ENCODE peak calls at places on chromosomes 7 and 10, in seven cellular contexts. Q is adrenal gland, D is GM23338, A is HCT116, H is left ventricle myocardium inferior, L is thoracic aorta, V is tibial nerve. S is an unnamed sample.

GRCh38 chr10:43287056-43288007 is 20.5 kb upstream of the RASGEF1A start:
- DNase-seq in A (peak; percentile 66), V (no peak), D (peak; percentile 30), L (no peak), Q (no peak), H (no peak), S (peak; percentile 51)

GRCh38 chr7:47664650-47665049 is 82.7 kb upstream of the TNS3 start:
- DNase-seq in A (no peak), L (no peak), D (no peak), V (no peak), H (no peak), Q (no peak), S (no peak)

GRCh38 chr10:130740788-130741785 is 570.4 kb downstream of the TCERG1L start:
- DNase-seq in L (no peak), D (no peak), A (no peak), H (no peak), Q (peak; percentile 35), V (no peak), S (no peak)

GRCh38 chr7:102451371-102452054 is 13.2 kb downstream of the ALKBH4 start:
- DNase-seq in L (no peak), H (no peak), Q (no peak), D (peak; percentile 61), V (no peak), A (no peak), S (no peak)

GRCh38 chr7:55977831-55978230 is 13.4 kb downstream of the NIPSNAP2 start:
- DNase-seq in L (no peak), D (no peak), H (no peak), V (no peak), Q (peak; percentile 61), A (no peak), S (peak; percentile 71)

GRCh38 chr7:77482015-77482414 is 55.1 kb upstream of the PTPN12 start:
- DNase-seq in D (no peak), L (no peak), V (no peak), H (no peak), A (no peak), Q (no peak), S (no peak)

GRCh38 chr7:66679633-66679980 is 50.9 kb downstream of the KCTD7 start:
- DNase-seq in H (no peak), A (no peak), Q (peak; percentile 42), D (no peak), L (no peak), V (no peak), S (no peak)

GRCh38 chr10:2049560-2049959 is 312.2 kb upstream of the ADARB2 start:
- DNase-seq in H (no peak), A (no peak), Q (no peak), V (no peak), D (no peak), L (no peak), S (no peak)

GRCh38 chr7:43612599-43613589 is 30.0 kb downstream of the STK17A start:
- DNase-seq in D (no peak), Q (no peak), H (no peak), L (no peak), A (no peak), V (no peak), S (peak; percentile 24)

GRCh38 chr7:83306487-83306886 is 143.8 kb upstream of the PCLO start:
- DNase-seq in H (no peak), A (no peak), D (no peak), V (no peak), Q (no peak), L (no peak), S (no peak)

GRCh38 chr10:71719042-71719441 is 536 bp downstream of the C10orf105 start:
- DNase-seq in L (no peak), D (no peak), H (peak; percentile 62), Q (peak; percentile 65), A (no peak), V (peak; percentile 46), S (peak; percentile 23)

GRCh38 chr7:48130658-48131108 is 40.6 kb upstream of the ABCA13 start:
- DNase-seq in Q (no peak), A (no peak), D (no peak), H (no peak), V (no peak), L (no peak), S (no peak)

GRCh38 chr7:44486693-44487092 is 3.8 kb downstream of the NUDCD3 start:
- DNase-seq in Q (peak; percentile 71), A (no peak), V (no peak), L (no peak), D (no peak), H (no peak), S (no peak)

GRCh38 chr7:27640914-27641570 is 21.6 kb downstream of the HIBADH start:
- DNase-seq in D (no peak), V (no peak), A (no peak), L (no peak), H (no peak), Q (no peak), S (peak; percentile 28)

GRCh38 chr7:52715701-52716100 is 319.7 kb upstream of the POM121L12 start:
- DNase-seq in Q (no peak), V (no peak), H (no peak), A (no peak), L (no peak), D (no peak), S (no peak)

GRCh38 chr10:49128854-49129253 is 5.0 kb downstream of the FAM170B start:
- DNase-seq in Q (no peak), D (no peak), A (no peak), H (no peak), L (no peak), V (no peak), S (no peak)

GRCh38 chr7:24123061-24123460 is 160.9 kb upstream of the NPY start:
- DNase-seq in D (peak; percentile 16), Q (no peak), H (no peak), A (no peak), V (no peak), L (no peak), S (peak; percentile 16)

GRCh38 chr7:113404245-113404644 is 285.9 kb upstream of the SMIM30 start:
- DNase-seq in L (no peak), D (peak; percentile 76), Q (no peak), H (no peak), V (no peak), A (peak; percentile 29), S (no peak)

GRCh38 chr10:131249957-131250347 is 61.6 kb downstream of the TCERG1L start:
- DNase-seq in V (no peak), Q (no peak), A (no peak), H (no peak), D (no peak), L (no peak), S (no peak)

GRCh38 chr10:61343781-61344180 is 109.4 kb downstream of the TMEM26 start:
- DNase-seq in V (no peak), D (no peak), A (no peak), L (no peak), H (no peak), Q (no peak), S (no peak)

GRCh38 chr10:73906524-73907447 is 4.1 kb upstream of the PLAU start:
- DNase-seq in L (peak; percentile 43), Q (peak; percentile 78), V (peak; percentile 30), A (peak; percentile 91), H (peak; percentile 69), D (peak; percentile 90), S (peak; percentile 97)

GRCh38 chr10:96380821-96381220 is 22.0 kb upstream of the OPALIN start:
- DNase-seq in D (no peak), A (no peak), H (no peak), V (no peak), L (no peak), Q (no peak), S (peak; percentile 71)

GRCh38 chr10:46536781-46537180 is 19.7 kb downstream of the GPRIN2 start:
- DNase-seq in V (no peak), L (no peak), Q (no peak), D (no peak), H (no peak), A (no peak), S (no peak)

GRCh38 chr10:52566471-52567246 is 205.9 kb downstream of the MBL2 start:
- DNase-seq in H (no peak), Q (no peak), A (peak; percentile 35), V (no peak), L (no peak), D (peak; percentile 73), S (peak; percentile 1)

GRCh38 chr7:94396044-94396443 is 1.3 kb downstream of the COL1A2 start:
- DNase-seq in H (no peak), L (no peak), D (no peak), V (no peak), Q (no peak), A (no peak), S (peak; percentile 44)

GRCh38 chr7:66505009-66505408 is 123.7 kb upstream of the KCTD7 start:
- DNase-seq in A (no peak), V (no peak), L (no peak), Q (no peak), D (no peak), H (no peak), S (no peak)

DNA sequence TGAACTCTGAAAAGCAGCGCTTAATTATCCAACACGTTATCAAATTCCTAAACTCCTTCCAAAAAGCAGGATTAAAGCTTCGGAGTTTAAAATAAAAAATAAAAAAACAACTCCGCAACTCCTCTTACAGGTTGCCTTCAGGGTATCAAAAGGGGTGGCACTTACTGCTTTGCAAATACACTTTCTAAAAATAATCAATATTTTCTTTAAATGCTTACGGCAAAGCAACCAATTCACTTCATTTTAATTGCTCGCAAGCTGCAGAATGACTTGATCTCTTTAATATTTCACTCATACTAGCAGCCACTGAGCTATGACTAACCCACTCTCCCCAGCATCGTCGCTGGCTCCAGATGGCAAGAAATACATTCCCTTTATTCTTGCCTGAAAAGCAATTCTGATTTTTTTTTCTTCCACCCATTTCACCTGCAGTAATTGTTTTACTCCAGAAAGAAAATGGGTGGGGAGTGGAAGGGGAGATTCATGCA is 54.4 kb upstream of the FHIP2A start:
- DNase-seq in A (no peak), D (no peak), L (no peak), V (no peak), Q (no peak), H (no peak), S (peak; percentile 47)
- H3K4me3 ChIP-seq in A (peak overlapping the region; percentile 59), D (peak overlapping the region; percentile 79), L (peak overlapping the region; percentile 79), V (peak overlapping the region; percentile 81), Q (peak overlapping the region; percentile 40), H (peak overlapping the region; percentile 85), S (peak overlapping the region; percentile 61)

GRCh38 chr10:132593900-132594876 is 56.6 kb downstream of the INPP5A start:
- DNase-seq in Q (no peak), L (no peak), H (no peak), A (no peak), V (no peak), D (no peak), S (no peak)
- H3K4me3 ChIP-seq in Q (no peak overlapping the region), L (no peak overlapping the region), H (no peak overlapping the region), A (no peak overlapping the region), V (no peak overlapping the region), D (no peak overlapping the region), S (no peak overlapping the region)

GRCh38 chr7:45575501-45576248 is 1.5 kb downstream of the ADCY1 start:
- DNase-seq in A (no peak), D (peak; percentile 46), V (no peak), H (no peak), L (no peak), Q (no peak), S (no peak)
- H3K4me3 ChIP-seq in A (no peak overlapping the region), D (peak overlapping the region; percentile 82), V (peak overlapping the region; percentile 28), H (peak overlapping the region; percentile 81), L (peak overlapping the region; percentile 56), Q (no peak overlapping the region), S (no peak overlapping the region)

DNA sequence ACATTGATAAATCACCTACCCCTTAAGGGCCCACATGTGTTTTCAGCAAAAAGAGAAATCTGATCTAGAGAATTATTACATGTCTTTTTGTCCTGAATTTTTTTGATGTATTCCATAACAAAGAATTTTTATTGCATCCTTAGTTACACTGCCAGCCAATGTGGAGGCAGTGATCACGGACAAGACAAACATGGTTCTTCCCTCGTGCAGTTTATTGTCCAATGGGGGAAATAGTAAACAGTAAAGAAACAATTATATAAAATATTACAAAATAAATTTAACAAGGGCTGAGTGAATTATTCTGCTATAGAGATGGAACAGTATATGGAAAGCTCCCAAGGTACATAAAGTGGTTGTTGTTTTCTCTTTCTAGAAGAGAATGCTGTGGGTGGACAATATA is 2.0 kb downstream of the STEAP2 start:
- DNase-seq in V (no peak), Q (no peak), A (no peak), H (no peak), L (no peak), D (no peak), S (no peak)
- H3K4me3 ChIP-seq in V (no peak overlapping the region), Q (no peak overlapping the region), A (no peak overlapping the region), H (no peak overlapping the region), L (no peak overlapping the region), D (peak overlapping the region; percentile 92), S (no peak overlapping the region)